ENCODE peak calls at places on chromosome 10, in five cellular contexts. X is stomach, K is fibroblast of lung, Q is transverse colon, G is kidney. H is an unnamed sample.
A peak's percentile ranks its signal among the peaks of the same experiment; 100 is the strongest.

GRCh38 chr10:48626986-48627731 is 22.3 kb upstream of the ARHGAP22 start:
- DNase-seq in X (no peak), K (no peak), Q (no peak), G (peak; percentile 41), H (no peak)

GRCh38 chr10:131725736-131726459 is 174.9 kb upstream of the PPP2R2D start:
- DNase-seq in X (peak; percentile 24), K (no peak), Q (no peak), G (no peak), H (no peak)

GRCh38 chr10:93376372-93377296 is 105.5 kb downstream of the MYOF start:
- DNase-seq in X (peak; percentile 26), K (peak; percentile 88), Q (peak; percentile 42), G (peak; percentile 78), H (peak; percentile 82)

GRCh38 chr10:533186-533585 is 156.3 kb downstream of the DIP2C start:
- DNase-seq in X (no peak), K (no peak), Q (no peak), G (no peak), H (no peak)

GRCh38 chr10:84217746-84218145 is 7.6 kb downstream of the LRIT2 start:
- DNase-seq in X (no peak), K (no peak), Q (no peak), G (no peak), H (peak; percentile 15)

GRCh38 chr10:5827841-5828240 is 14.6 kb upstream of the GDI2 start:
- DNase-seq in X (no peak), K (no peak), Q (no peak), G (no peak), H (no peak)

GRCh38 chr10:4057725-4058513 is 272.9 kb upstream of the KLF6 start:
- DNase-seq in X (no peak), K (no peak), Q (no peak), G (no peak), H (no peak)

GRCh38 chr10:97542169-97543024 is 30.2 kb upstream of the ANKRD2 start:
- DNase-seq in X (peak; percentile 40), K (peak; percentile 99), Q (peak; percentile 37), G (peak; percentile 84), H (peak; percentile 89)

GRCh38 chr10:71635867-71636266 is 83.7 kb downstream of the C10orf105 start:
- DNase-seq in X (no peak), K (no peak), Q (no peak), G (no peak), H (no peak)

GRCh38 chr10:71899665-71900412 is 48.8 kb upstream of the PSAP start:
- DNase-seq in X (no peak), K (no peak), Q (no peak), G (peak; percentile 35), H (no peak)

GRCh38 chr10:126730856-126731612 is 60.5 kb upstream of the C10orf90 start:
- DNase-seq in X (no peak), K (no peak), Q (no peak), G (no peak), H (no peak)

GRCh38 chr10:86535057-86535882 is 13.7 kb upstream of the WAPL start:
- DNase-seq in X (peak; percentile 92), K (peak; percentile 23), Q (peak; percentile 90), G (peak; percentile 92), H (peak; percentile 51)

GRCh38 chr10:86538547-86538946 is 17.0 kb upstream of the WAPL start:
- DNase-seq in X (no peak), K (no peak), Q (peak; percentile 16), G (no peak), H (no peak)

GRCh38 chr10:86536294-86536861 is 14.8 kb upstream of the WAPL start:
- DNase-seq in X (no peak), K (no peak), Q (peak; percentile 13), G (peak; percentile 76), H (no peak)

GRCh38 chr10:86533328-86533727 is 11.7 kb upstream of the WAPL start:
- DNase-seq in X (no peak), K (no peak), Q (no peak), G (no peak), H (no peak)
- H3K27ac ChIP-seq in X (no peak overlapping the region), K (no peak overlapping the region), Q (no peak overlapping the region), G (no peak overlapping the region), H (no peak overlapping the region)

DNA sequence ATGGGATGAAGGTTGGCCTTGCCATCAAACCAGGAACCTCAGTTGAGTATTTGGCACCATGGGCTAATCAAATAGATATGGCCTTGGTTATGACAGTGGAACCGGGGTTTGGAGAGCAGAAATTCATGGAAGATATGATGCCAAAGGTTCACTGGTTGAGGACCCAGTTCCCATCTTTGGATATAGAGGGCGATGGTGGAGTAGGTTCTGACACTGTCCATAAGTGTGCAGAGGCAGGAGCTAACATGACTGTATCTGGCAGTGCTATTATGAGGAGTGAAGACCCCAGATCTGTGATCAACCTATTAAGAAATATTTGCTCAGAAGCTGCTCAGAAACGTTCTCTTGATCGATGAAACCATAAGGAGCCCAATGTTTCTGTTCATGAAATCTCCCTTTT is 641 bp downstream of the RPEL1 start:
- DNase-seq in X (no peak), K (no peak), Q (no peak), G (no peak), H (no peak)
- TF ChIP-seq CTCF in X (no peak), K (peak; percentile 18), Q (no peak), G (no peak), H (no peak)

GRCh38 chr10:31322647-31323046 is 3.6 kb downstream of the ZEB1 start:
- DNase-seq in X (no peak), K (peak; percentile 25), Q (no peak), G (no peak), H (no peak)
- H3K4me1 ChIP-seq in X (peaks cover 28% of the 10 kb centered on the region), K (no peaks in the 10 kb centered on the region), Q (no peaks in the 10 kb centered on the region), G (no peaks in the 10 kb centered on the region), H (no peaks in the 10 kb centered on the region)

DNA sequence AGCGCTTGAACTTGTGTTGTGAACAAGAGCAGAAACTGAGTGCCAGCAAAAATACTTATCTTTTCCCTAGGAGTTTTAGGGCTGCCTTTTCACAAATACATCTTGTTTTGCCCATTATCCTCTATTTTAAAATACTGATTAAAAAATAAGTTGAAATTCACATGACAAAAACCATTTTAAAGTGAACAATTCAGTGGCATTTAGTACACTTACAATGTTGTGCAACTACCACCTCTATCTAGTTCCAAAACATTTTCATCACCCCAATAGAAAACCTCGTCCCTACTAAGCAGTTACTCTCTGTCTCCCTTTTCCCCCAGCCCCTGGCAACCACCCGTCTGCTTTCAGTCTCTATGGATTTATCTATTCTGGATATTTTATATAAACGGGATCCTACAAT is 1.4 kb downstream of the WBP1L start:
- DNase-seq in X (no peak), K (no peak), Q (no peak), G (no peak), H (no peak)
- H3K27ac ChIP-seq in X (peak overlapping the region; percentile 91), K (peak overlapping the region; percentile 82), Q (peak overlapping the region; percentile 92), G (peak overlapping the region; percentile 59), H (peak overlapping the region; percentile 96)

GRCh38 chr10:129472696-129473555 is 5.9 kb downstream of the MGMT start:
- DNase-seq in X (no peak), K (no peak), Q (no peak), G (no peak), H (no peak)
- TF ChIP-seq CTCF in X (no peak), K (no peak), Q (no peak), G (no peak), H (no peak)

DNA sequence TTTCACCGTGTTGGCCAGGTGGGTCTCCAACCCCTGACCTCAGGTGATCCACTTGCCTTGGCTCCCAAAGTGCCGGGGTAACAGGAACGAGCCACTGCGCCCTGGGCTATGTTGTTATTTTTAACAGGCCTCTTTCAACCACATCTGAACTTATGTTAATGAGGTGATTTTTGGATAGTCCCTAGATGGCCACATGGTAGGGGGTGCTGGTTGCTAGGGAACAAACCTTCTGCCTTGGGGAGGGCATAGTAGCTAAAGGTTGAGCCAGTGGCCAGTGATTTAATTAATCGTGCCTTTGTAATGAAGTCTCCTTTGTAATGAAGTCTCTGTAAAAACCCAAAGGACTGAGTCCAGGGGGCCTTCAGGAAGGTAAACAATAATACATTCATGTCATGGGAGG is 9.1 kb downstream of the COMTD1 start:
- DNase-seq in X (no peak), K (no peak), Q (no peak), G (no peak), H (no peak)
- H3K4me1 ChIP-seq in X (peaks cover 57% of the 10 kb centered on the region), K (peaks cover 23% of the 10 kb centered on the region), Q (peaks cover 24% of the 10 kb centered on the region), G (peaks cover 39% of the 10 kb centered on the region), H (peaks cover 70% of the 10 kb centered on the region)

DNA sequence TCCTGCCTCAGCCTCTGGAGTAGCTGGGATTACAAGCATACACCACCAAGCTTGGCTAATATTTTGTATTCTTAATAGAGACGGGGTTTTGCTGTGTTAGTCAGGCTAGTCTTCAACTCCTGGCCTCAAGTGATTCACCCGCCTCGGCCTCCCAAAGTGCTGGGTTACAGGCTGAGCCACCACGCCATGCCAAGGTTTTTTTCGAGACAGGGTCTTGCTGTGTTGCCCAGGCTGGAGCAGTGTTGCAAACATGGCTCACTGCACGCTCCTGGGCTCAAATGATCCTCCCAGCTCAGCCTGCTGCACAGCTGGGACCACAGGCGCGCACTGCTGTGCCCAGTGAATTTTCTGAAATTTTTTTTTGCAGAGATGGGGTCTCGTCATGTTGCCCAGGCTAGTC is 3.3 kb upstream of the SEC31B start:
- DNase-seq in X (no peak), K (no peak), Q (no peak), G (no peak), H (no peak)
- H3K27ac ChIP-seq in X (no peak overlapping the region), K (no peak overlapping the region), Q (no peak overlapping the region), G (no peak overlapping the region), H (no peak overlapping the region)

DNA sequence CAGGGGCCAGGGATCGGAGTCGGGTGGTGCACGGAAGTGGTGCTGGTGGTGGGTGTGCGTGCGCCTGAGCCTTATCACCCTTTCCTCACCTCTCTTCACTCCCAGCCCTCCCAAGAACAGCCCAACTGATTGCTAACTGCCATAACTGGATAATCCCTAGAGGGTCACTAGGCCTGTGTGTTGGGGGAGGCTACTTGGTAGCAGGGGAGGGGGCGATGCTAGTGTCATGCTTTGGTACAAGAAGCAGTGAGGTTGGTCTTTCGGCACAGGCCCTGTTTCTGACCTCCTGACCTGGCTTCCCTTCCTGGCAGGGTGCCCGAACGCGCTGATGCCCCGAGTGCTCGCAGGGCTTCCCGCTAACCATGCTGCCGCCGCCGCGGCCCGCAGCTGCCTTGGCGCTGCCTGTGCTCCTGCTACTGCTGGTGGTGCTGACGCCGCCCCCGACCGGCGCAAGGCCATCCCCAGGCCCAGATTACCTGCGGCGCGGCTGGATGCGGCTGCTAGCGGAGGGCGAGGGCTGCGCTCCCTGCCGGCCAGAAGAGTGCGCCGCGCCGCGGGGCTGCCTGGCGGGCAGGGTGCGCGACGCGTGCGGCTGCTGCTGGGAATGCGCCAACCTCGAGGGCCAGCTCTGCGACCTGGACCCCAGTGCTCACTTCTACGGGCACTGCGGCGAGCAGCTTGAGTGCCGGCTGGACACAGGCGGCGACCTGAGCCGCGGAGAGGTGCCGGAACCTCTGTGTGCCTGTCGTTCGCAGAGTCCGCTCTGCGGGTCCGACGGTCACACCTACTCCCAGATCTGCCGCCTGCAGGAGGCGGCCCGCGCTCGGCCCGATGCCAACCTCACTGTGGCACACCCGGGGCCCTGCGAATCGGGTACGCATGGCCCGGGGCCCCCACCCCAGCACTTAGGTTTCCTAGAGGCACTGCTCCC is 707 bp downstream of the KAZALD1 start:
- DNase-seq in X (peak; percentile 76), K (peak; percentile 54), Q (peak; percentile 71), G (peak; percentile 84), H (no peak)
- TF ChIP-seq CTCF in X (no peak), K (peak; percentile 32), Q (peak; percentile 73), G (peak; percentile 62), H (peak; percentile 59)

GRCh38 chr10:129323877-129324276 is 143.2 kb upstream of the MGMT start:
- DNase-seq in X (no peak), K (no peak), Q (no peak), G (no peak), H (no peak)
- H3K4me1 ChIP-seq in X (no peaks in the 10 kb centered on the region), K (peaks cover 5% of the 10 kb centered on the region), Q (no peaks in the 10 kb centered on the region), G (no peaks in the 10 kb centered on the region), H (no peaks in the 10 kb centered on the region)

H was measured in tibial artery.